ENCODE peak calls at places on chromosome 3, in seven cellular contexts. U, C, O, E, G, M and N are unnamed samples.

GRCh38 chr3:9783954-9784353 is 8.3 kb downstream of the TADA3 start:
- DNase-seq in U (no peak), C (no peak), O (no peak), E (no peak), G (no peak), M (no peak), N (no peak)

GRCh38 chr3:123090700-123091585 is 24.1 kb downstream of the PDIA5 start:
- DNase-seq in U (no peak), C (peak; percentile 21), O (no peak), E (no peak), G (no peak), M (no peak), N (no peak)

GRCh38 chr3:174125267-174125844 is 727.8 kb downstream of the NLGN1 start:
- DNase-seq in U (no peak), C (no peak), O (peak; percentile 73), E (no peak), G (no peak), M (peak; percentile 5), N (no peak)

GRCh38 chr3:40152482-40153133 is 156.9 kb upstream of the EIF1B start:
- DNase-seq in U (no peak), C (no peak), O (peak; percentile 13), E (no peak), G (no peak), M (no peak), N (no peak)

GRCh38 chr3:32820971-32821685 is 3.3 kb downstream of the TRIM71 start:
- DNase-seq in U (no peak), C (no peak), O (no peak), E (no peak), G (no peak), M (no peak), N (no peak)

GRCh38 chr3:58173029-58173669 is 37.6 kb downstream of the DNASE1L3 start:
- DNase-seq in U (no peak), C (no peak), O (no peak), E (no peak), G (no peak), M (no peak), N (no peak)

GRCh38 chr3:180610981-180611380 is 9.0 kb downstream of the TTC14 start:
- DNase-seq in U (no peak), C (no peak), O (no peak), E (no peak), G (no peak), M (no peak), N (no peak)

GRCh38 chr3:4290272-4290893 is 12.8 kb upstream of the SETMAR start:
- DNase-seq in U (no peak), C (peak; percentile 51), O (peak; percentile 38), E (no peak), G (peak; percentile 35), M (no peak), N (no peak)

GRCh38 chr3:13638927-13639326 is 90.0 kb downstream of the FBLN2 start:
- DNase-seq in U (no peak), C (no peak), O (no peak), E (no peak), G (no peak), M (no peak), N (no peak)

GRCh38 chr3:158731938-158732855 is at the start of gene RARRES1:
- DNase-seq in U (peak; percentile 67), C (peak; percentile 53), O (peak; percentile 43), E (peak; percentile 68), G (peak; percentile 71), M (peak; percentile 55), N (no peak)

GRCh38 chr3:20078194-20078709 is 38.0 kb downstream of the KAT2B start:
- DNase-seq in U (no peak), C (no peak), O (no peak), E (no peak), G (no peak), M (no peak), N (no peak)

GRCh38 chr3:169812124-169812843 is 386 bp upstream of the LRRIQ4 start:
- DNase-seq in U (peak; percentile 59), C (peak; percentile 72), O (peak; percentile 79), E (peak; percentile 63), G (peak; percentile 62), M (peak; percentile 50), N (peak; percentile 9)

GRCh38 chr3:138062626-138063025 is 52.7 kb downstream of the CLDN18 start:
- DNase-seq in U (no peak), C (no peak), O (no peak), E (no peak), G (no peak), M (no peak), N (no peak)

GRCh38 chr3:17805461-17805940 is 63.1 kb upstream of the TBC1D5 start:
- DNase-seq in U (no peak), C (no peak), O (no peak), E (no peak), G (no peak), M (no peak), N (no peak)

GRCh38 chr3:155676252-155676981 is 68.5 kb downstream of the PLCH1 start:
- DNase-seq in U (no peak), C (no peak), O (peak; percentile 57), E (no peak), G (peak; percentile 31), M (peak; percentile 10), N (peak; percentile 34)

GRCh38 chr3:13723676-13724207 is 156.1 kb downstream of the WNT7A start:
- DNase-seq in U (no peak), C (no peak), O (no peak), E (no peak), G (no peak), M (no peak), N (no peak)

DNA sequence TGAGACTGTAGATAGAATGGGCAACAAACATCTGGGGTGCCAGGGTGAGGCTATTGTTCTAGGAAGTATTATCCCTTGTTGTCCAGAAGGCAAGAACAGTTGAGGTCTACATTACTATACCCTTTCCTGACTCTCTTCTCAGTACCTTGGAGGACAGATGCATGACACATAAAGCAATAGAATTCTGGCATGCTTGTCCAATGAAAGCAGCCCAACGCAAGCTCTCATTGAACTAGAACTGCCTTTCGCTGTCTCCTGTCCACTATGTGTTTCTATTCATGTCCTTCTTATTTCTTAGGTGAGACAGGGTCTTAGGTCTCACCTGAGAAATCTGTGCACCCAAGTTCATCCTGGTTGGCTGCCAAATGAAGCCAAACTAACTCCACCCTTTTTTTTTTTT is 68.6 kb downstream of the TGFBR2 start:
- DNase-seq in U (no peak), C (no peak), O (no peak), E (no peak), G (no peak), M (no peak), N (no peak)
- H3K27ac ChIP-seq in U (no peak overlapping the region), C (no peak overlapping the region), O (no peak overlapping the region), E (no peak overlapping the region), G (no peak overlapping the region), M (peak overlapping the region; percentile 30), N (no peak overlapping the region)

GRCh38 chr3:127222163-127222562 is 29.2 kb downstream of the PRR23E start:
- DNase-seq in U (no peak), C (no peak), O (no peak), E (no peak), G (peak; percentile 1), M (no peak), N (no peak)

GRCh38 chr3:127220497-127220896 is 27.6 kb downstream of the PRR23E start:
- DNase-seq in U (no peak), C (no peak), O (no peak), E (no peak), G (peak; percentile 3), M (no peak), N (no peak)

GRCh38 chr3:127224118-127224517 is 31.2 kb downstream of the PRR23E start:
- DNase-seq in U (no peak), C (peak; percentile 48), O (no peak), E (no peak), G (no peak), M (no peak), N (no peak)

GRCh38 chr3:127222664-127223063 is 29.7 kb downstream of the PRR23E start:
- DNase-seq in U (no peak), C (no peak), O (no peak), E (no peak), G (no peak), M (no peak), N (no peak)

DNA sequence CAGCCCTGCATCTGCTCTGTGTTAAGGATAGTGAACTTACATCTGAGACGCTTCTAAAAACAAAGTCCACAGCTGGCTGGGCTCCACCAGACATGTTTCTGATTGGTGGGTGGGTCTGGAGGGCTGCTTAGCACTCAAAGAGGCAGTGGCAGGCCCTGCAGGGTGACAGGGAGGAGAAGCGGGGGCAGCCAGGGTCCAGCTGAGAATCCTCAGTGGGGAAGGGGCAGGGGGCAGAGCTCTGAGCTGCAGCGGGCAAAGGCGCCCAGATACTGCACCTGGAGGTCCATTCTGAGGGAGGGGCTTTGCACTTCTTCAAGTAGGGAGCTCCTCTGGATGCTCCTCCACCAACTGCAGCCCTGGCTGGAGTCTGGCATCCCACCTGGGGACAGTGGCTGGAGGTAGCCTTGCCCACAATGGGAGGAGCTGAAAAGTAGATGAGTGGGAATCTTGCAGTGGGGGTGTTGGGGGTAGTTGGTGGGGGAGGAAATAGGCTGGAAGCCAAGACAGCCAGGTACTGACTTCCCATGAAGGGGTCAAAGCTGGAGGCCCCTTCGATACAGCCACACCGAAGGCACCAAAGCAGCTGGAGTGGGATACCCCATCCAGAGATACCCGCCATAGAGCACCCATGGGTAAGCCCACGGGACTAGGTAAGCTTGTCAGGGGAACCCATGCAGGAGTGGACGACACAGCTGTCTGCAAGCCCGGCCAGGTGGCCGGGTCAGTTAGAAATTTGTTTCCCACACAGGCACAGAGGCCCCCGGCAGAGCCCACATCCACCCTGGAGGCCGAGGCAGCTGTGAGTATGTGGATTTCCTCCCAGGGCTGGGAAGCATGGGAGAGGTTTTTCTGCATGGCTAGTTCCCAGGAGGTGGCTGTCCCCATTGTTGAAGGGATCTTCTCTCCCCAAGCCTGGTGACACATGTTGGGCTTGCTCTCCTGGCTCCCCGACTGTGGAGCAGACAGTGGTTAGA is 28.4 kb downstream of the PRR23E start:
- DNase-seq in U (no peak), C (no peak), O (no peak), E (no peak), G (peak; percentile 7), M (no peak), N (no peak)
- H3K27ac ChIP-seq in U (no peak overlapping the region), C (no peak overlapping the region), O (no peak overlapping the region), E (no peak overlapping the region), G (no peak overlapping the region), M (no peak overlapping the region), N (no peak overlapping the region)

GRCh38 chr3:66497288-66497972 is 3.4 kb downstream of the LRIG1 start:
- DNase-seq in U (no peak), C (peak; percentile 64), O (no peak), E (no peak), G (no peak), M (no peak), N (no peak)

GRCh38 chr3:66493464-66494099 is 7.2 kb downstream of the LRIG1 start:
- DNase-seq in U (no peak), C (no peak), O (no peak), E (no peak), G (peak; percentile 23), M (no peak), N (no peak)

GRCh38 chr3:66494964-66495581 is 5.7 kb downstream of the LRIG1 start:
- DNase-seq in U (no peak), C (peak; percentile 39), O (no peak), E (no peak), G (no peak), M (no peak), N (no peak)

GRCh38 chr3:66496731-66497130 is 4.1 kb downstream of the LRIG1 start:
- DNase-seq in U (no peak), C (peak; percentile 35), O (no peak), E (no peak), G (no peak), M (no peak), N (no peak)

GRCh38 chr3:66495633-66496032 is 5.2 kb downstream of the LRIG1 start:
- DNase-seq in U (no peak), C (no peak), O (no peak), E (no peak), G (no peak), M (no peak), N (no peak)
- H3K27ac ChIP-seq in U (peak overlapping the region; percentile 76), C (peak overlapping the region; percentile 63), O (no peak overlapping the region), E (peak overlapping the region; percentile 40), G (peak overlapping the region; percentile 99), M (peak overlapping the region; percentile 95), N (no peak overlapping the region)

GRCh38 chr3:112334709-112335108 is 1.8 kb downstream of the CD200 start:
- DNase-seq in U (no peak), C (no peak), O (no peak), E (no peak), G (no peak), M (no peak), N (no peak)
- H3K27ac ChIP-seq in U (peak overlapping the region; percentile 79), C (no peak overlapping the region), O (no peak overlapping the region), E (no peak overlapping the region), G (peak overlapping the region; percentile 92), M (peak overlapping the region; percentile 78), N (no peak overlapping the region)